ENCODE peak calls at places on chromosomes 3 and 15, in seven cellular contexts. P, Q, N, H, F, E and S are unnamed samples.

GRCh38 chr3:13167829-13168228 is 94.6 kb upstream of the IQSEC1 start:
- DNase-seq in H (no peak), Q (no peak), N (no peak), P (no peak), F (no peak), E (no peak), S (no peak)

GRCh38 chr3:33355611-33356010 is 78.4 kb downstream of the FBXL2 start:
- DNase-seq in E (no peak), Q (no peak), N (peak), P (no peak), H (no peak), F (no peak), S (no peak)

GRCh38 chr3:172065534-172065933 is 26.2 kb downstream of the FNDC3B start:
- DNase-seq in H (no peak), F (no peak), E (no peak), P (no peak), N (no peak), Q (no peak), S (no peak)

GRCh38 chr15:39167114-39168058 is 413.5 kb upstream of the THBS1 start:
- DNase-seq in E (no peak), P (no peak), Q (no peak), N (no peak), H (no peak), F (no peak), S (no peak)

GRCh38 chr3:152325136-152325535 is 56.4 kb downstream of the MBNL1 start:
- DNase-seq in N (no peak), E (no peak), P (no peak), F (no peak), H (no peak), Q (no peak), S (no peak)

GRCh38 chr3:4314688-4315087 is 11.5 kb downstream of the SETMAR start:
- DNase-seq in E (no peak), N (peak), Q (no peak), F (no peak), H (no peak), P (no peak), S (no peak)

GRCh38 chr3:191376742-191377141 is 46.4 kb upstream of the UTS2B start:
- DNase-seq in N (peak), Q (no peak), E (no peak), F (no peak), P (no peak), H (no peak), S (no peak)

GRCh38 chr15:46857103-46857502 is 860.2 kb upstream of the SEMA6D start:
- DNase-seq in F (no peak), P (no peak), N (no peak), E (no peak), H (no peak), Q (no peak), S (no peak)

GRCh38 chr15:57133127-57133968 is 214.9 kb downstream of the TCF12 start:
- DNase-seq in E (no peak), P (no peak), F (no peak), H (peak), N (no peak), Q (no peak), S (no peak)

GRCh38 chr3:186929186-186929585 is 1.1 kb upstream of the ST6GAL1 start:
- DNase-seq in P (no peak), Q (no peak), F (no peak), E (no peak), H (no peak), N (peak), S (no peak)

GRCh38 chr15:35669021-35669420 is 123.1 kb upstream of the DPH6 start:
- DNase-seq in Q (no peak), P (no peak), F (no peak), H (no peak), N (no peak), E (no peak), S (no peak)

GRCh38 chr3:172607305-172608121 is 84.3 kb upstream of the TNFSF10 start:
- DNase-seq in P (no peak), F (no peak), Q (no peak), E (no peak), N (peak), H (no peak), S (no peak)

GRCh38 chr3:156762631-156763185 is 63.4 kb upstream of the LEKR1 start:
- DNase-seq in F (no peak), N (peak), Q (no peak), H (no peak), P (no peak), E (no peak), S (no peak)

GRCh38 chr15:32802296-32802936 is 84.6 kb downstream of the GREM1 start:
- DNase-seq in P (no peak), H (no peak), E (no peak), N (peak), Q (no peak), F (no peak), S (no peak)

GRCh38 chr15:72790302-72790955 is 6.9 kb upstream of the ADPGK start:
- DNase-seq in N (no peak), F (no peak), Q (no peak), H (no peak), P (no peak), E (no peak), S (no peak)

GRCh38 chr3:182792901-182793662 is at the start of gene ATP11B:
- DNase-seq in N (peak), P (peak), F (peak), H (peak), E (peak), Q (peak), S (peak)

GRCh38 chr3:82707035-82707434 is 945.6 kb upstream of the GBE1 start:
- DNase-seq in H (no peak), F (no peak), N (peak), Q (no peak), P (no peak), E (no peak), S (no peak)

GRCh38 chr3:151379083-151379734 is 5.3 kb downstream of the P2RY12 start:
- DNase-seq in Q (no peak), E (no peak), N (peak), F (no peak), P (no peak), H (no peak), S (no peak)

GRCh38 chr15:74060251-74060650 is 22.1 kb downstream of the GOLGA6A start:
- DNase-seq in F (peak), E (peak), N (no peak), Q (no peak), P (no peak), H (no peak), S (peak)

GRCh38 chr3:194565597-194566190 is 67.5 kb downstream of the TMEM44 start:
- DNase-seq in N (no peak), P (no peak), H (no peak), Q (no peak), F (no peak), E (no peak), S (no peak)

GRCh38 chr15:89362203-89363101 is 27.8 kb upstream of the POLG start:
- DNase-seq in P (no peak), Q (no peak), E (no peak), H (peak), F (no peak), N (no peak), S (peak)

GRCh38 chr3:15899438-15899837 is 101.7 kb upstream of the ANKRD28 start:
- DNase-seq in P (no peak), F (no peak), E (no peak), H (no peak), N (peak), Q (no peak), S (no peak)

GRCh38 chr3:66598168-66598567 is 97.3 kb upstream of the LRIG1 start:
- DNase-seq in N (no peak), E (no peak), H (no peak), F (no peak), Q (no peak), P (no peak), S (no peak)

GRCh38 chr3:111338059-111338698 is 203.8 kb upstream of the CD96 start:
- DNase-seq in F (no peak), H (no peak), N (peak), P (peak), Q (peak), E (peak), S (no peak)

GRCh38 chr3:56157693-56158092 is 310.6 kb downstream of the ERC2 start:
- DNase-seq in N (no peak), F (peak), E (peak), Q (peak), P (peak), H (no peak), S (no peak)

GRCh38 chr3:140205598-140205997 is 270.6 kb downstream of the CLSTN2 start:
- DNase-seq in N (no peak), F (no peak), P (no peak), E (no peak), Q (no peak), H (no peak), S (no peak)

GRCh38 chr3:66485291-66485968 is 15.4 kb downstream of the LRIG1 start:
- DNase-seq in P (no peak), H (no peak), N (peak), Q (no peak), E (no peak), F (peak), S (no peak)

GRCh38 chr3:155398046-155398445 is 104.6 kb upstream of the STRIT1 start:
- DNase-seq in F (no peak), E (no peak), Q (no peak), H (no peak), P (no peak), N (no peak), S (no peak)

GRCh38 chr15:56468271-56468912 is 3.5 kb upstream of the MNS1 start:
- DNase-seq in Q (no peak), H (no peak), E (no peak), F (no peak), N (no peak), P (no peak), S (no peak)

GRCh38 chr3:42014443-42014945 is 52.6 kb upstream of the ULK4 start:
- DNase-seq in F (no peak), E (peak), Q (no peak), H (no peak), P (peak), N (no peak), S (no peak)

GRCh38 chr3:49412632-49413337 is 562 bp downstream of the TCTA start:
- DNase-seq in H (no peak), N (peak), P (no peak), E (no peak), Q (no peak), F (no peak), S (peak)

GRCh38 chr3:146160233-146160963 is 586 bp downstream of the PLOD2 start:
- DNase-seq in E (peak), P (peak), F (peak), N (peak), Q (peak), H (peak), S (no peak)

GRCh38 chr3:114314259-114314658 is 20.4 kb downstream of the TIGIT start:
- DNase-seq in E (no peak), P (no peak), F (no peak), Q (no peak), H (no peak), N (no peak), S (no peak)

GRCh38 chr3:46932455-46933225 is 43.9 kb downstream of the CCDC12 start:
- DNase-seq in H (no peak), E (no peak), F (no peak), Q (no peak), P (no peak), N (no peak), S (peak)

GRCh38 chr3:50617096-50617791 is at the start of gene MAPKAPK3:
- DNase-seq in F (peak), Q (no peak), N (peak), P (peak), H (no peak), E (peak), S (peak)

GRCh38 chr15:65044724-65045481 is at the start of gene SLC51B:
- DNase-seq in Q (no peak), N (peak), P (peak), F (no peak), H (no peak), E (peak), S (no peak)

GRCh38 chr3:140595295-140595694 is 82.6 kb upstream of the TRIM42 start:
- DNase-seq in H (no peak), F (no peak), P (no peak), Q (no peak), N (no peak), E (no peak), S (no peak)

GRCh38 chr15:43488790-43489585 is 4.0 kb downstream of the TP53BP1 start:
- DNase-seq in H (no peak), Q (no peak), N (no peak), F (no peak), P (no peak), E (no peak), S (no peak)

GRCh38 chr15:43484455-43484854 is 8.5 kb downstream of the TP53BP1 start:
- DNase-seq in Q (no peak), N (no peak), E (no peak), P (no peak), H (no peak), F (no peak), S (no peak)

GRCh38 chr15:43487271-43487895 is 5.6 kb downstream of the TP53BP1 start:
- DNase-seq in E (no peak), P (no peak), F (no peak), Q (no peak), N (no peak), H (no peak), S (no peak)

GRCh38 chr15:43483306-43484128 is 9.4 kb downstream of the TP53BP1 start:
- DNase-seq in N (peak), Q (no peak), E (no peak), H (no peak), P (no peak), F (no peak), S (no peak)
- TF ChIP-seq CTCF in N (peak), Q (peak), E (no peak), H (no peak), P (peak), F (no peak), S (peak)

GRCh38 chr15:52217186-52217585 is 26.0 kb upstream of the GNB5 start:
- DNase-seq in E (peak), P (no peak), F (no peak), Q (no peak), N (peak), H (no peak), S (no peak)
- TF ChIP-seq CTCF in E (no peak), P (no peak), F (no peak), Q (no peak), N (peak), H (no peak), S (peak)

GRCh38 chr15:63827113-63827512 is 6.6 kb downstream of the HERC1 start:
- DNase-seq in Q (no peak), F (no peak), E (no peak), P (no peak), H (no peak), N (no peak), S (no peak)

GRCh38 chr15:63824570-63824969 is 9.2 kb downstream of the HERC1 start:
- DNase-seq in Q (no peak), P (no peak), F (no peak), N (no peak), H (no peak), E (no peak), S (no peak)

GRCh38 chr15:63823253-63823844 is 10.4 kb downstream of the HERC1 start:
- DNase-seq in H (no peak), P (no peak), F (no peak), Q (no peak), E (no peak), N (no peak), S (no peak)

GRCh38 chr15:63830113-63830512 is 3.6 kb downstream of the HERC1 start:
- DNase-seq in N (no peak), E (no peak), Q (no peak), H (no peak), P (no peak), F (no peak), S (no peak)

DNA sequence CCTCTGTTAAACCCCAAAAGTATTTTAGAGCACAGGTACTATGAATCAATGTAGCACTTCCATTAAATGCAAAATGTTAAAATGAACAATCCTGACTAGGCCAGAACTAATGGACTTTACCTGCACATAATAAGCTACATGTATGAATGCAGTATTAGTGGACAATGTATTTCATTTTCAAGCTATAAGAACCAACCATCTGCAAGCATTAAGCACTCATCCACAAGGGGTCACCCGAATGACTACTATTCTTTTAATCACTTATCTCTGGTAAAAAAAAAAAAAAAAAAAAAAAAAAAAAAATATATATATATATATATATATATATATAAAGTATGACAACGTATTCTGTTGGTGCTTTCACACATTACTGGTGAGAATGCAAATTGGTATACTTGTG is 7.2 kb downstream of the HERC1 start:
- DNase-seq in N (peak), Q (no peak), P (no peak), F (no peak), E (no peak), H (no peak), S (no peak)
- TF ChIP-seq CTCF in N (no peak), Q (no peak), P (no peak), F (no peak), E (no peak), H (no peak), S (peak)

GRCh38 chr3:176167272-176167671 is 1030.0 kb downstream of the TBL1XR1 start:
- DNase-seq in H (no peak), E (no peak), N (peak), Q (no peak), P (no peak), F (no peak), S (no peak)
- TF ChIP-seq CTCF in H (no peak), E (no peak), N (no peak), Q (no peak), P (no peak), F (no peak), S (no peak)

GRCh38 chr3:30311781-30312180 is 294.6 kb upstream of the TGFBR2 start:
- DNase-seq in N (no peak), E (no peak), F (no peak), Q (no peak), P (peak), H (no peak), S (no peak)
- TF ChIP-seq CTCF in N (no peak), E (no peak), F (no peak), Q (no peak), P (no peak), H (no peak), S (no peak)

GRCh38 chr3:168061332-168061996 is 34.3 kb downstream of the GOLIM4 start:
- DNase-seq in P (no peak), H (no peak), F (no peak), N (no peak), Q (no peak), E (no peak), S (no peak)
- TF ChIP-seq CTCF in P (no peak), H (no peak), F (no peak), N (no peak), Q (no peak), E (no peak), S (no peak)